ENCODE peak calls at places on chromosomes 3 and 15, in five cellular contexts. W is GF-D8; K is nephron progenitor cell; A is epithelial cell of esophagus; G is naive thymus-derived CD4-positive, alpha-beta T cell. O is an unnamed sample.
A peak's percentile ranks its signal among the peaks of the same experiment; 100 is the strongest.

GRCh38 chr3:122403489-122403888 is 12.4 kb downstream of the WDR5B start:
- DNase-seq in W (no peak), K (no peak), A (peak; percentile 67), G (no peak), O (no peak)

GRCh38 chr3:46356909-46357308 is 3.0 kb downstream of the CCR2 start:
- DNase-seq in W (no peak), K (no peak), A (no peak), G (no peak), O (no peak)

GRCh38 chr3:98657429-98657828 is 64.0 kb upstream of the CPOX start:
- DNase-seq in W (no peak), K (peak; percentile 43), A (peak; percentile 36), G (peak; percentile 30), O (peak; percentile 9)

GRCh38 chr3:59464187-59464586 is 414.4 kb upstream of the CFAP20DC start:
- DNase-seq in W (no peak), K (no peak), A (peak; percentile 81), G (no peak), O (no peak)

GRCh38 chr15:60886680-60887079 is 342.4 kb downstream of the RORA start:
- DNase-seq in W (no peak), K (no peak), A (no peak), G (no peak), O (no peak)

GRCh38 chr15:83284563-83285283 is at the start of gene BNC1:
- DNase-seq in W (no peak), K (peak; percentile 55), A (peak; percentile 86), G (no peak), O (no peak)

GRCh38 chr3:45679805-45680204 is 9.4 kb upstream of the SACM1L start:
- DNase-seq in W (peak; percentile 64), K (no peak), A (no peak), G (no peak), O (no peak)

GRCh38 chr15:58212909-58213526 is 74.8 kb downstream of the AQP9 start:
- DNase-seq in W (no peak), K (no peak), A (peak; percentile 42), G (no peak), O (no peak)

GRCh38 chr3:17195192-17195611 is 310.4 kb downstream of the PLCL2 start:
- DNase-seq in W (peak; percentile 12), K (no peak), A (no peak), G (no peak), O (no peak)

GRCh38 chr3:193996641-193997089 is 139.3 kb upstream of the HES1 start:
- DNase-seq in W (no peak), K (no peak), A (no peak), G (no peak), O (no peak)

GRCh38 chr15:58539548-58539947 is 107.8 kb downstream of the LIPC start:
- DNase-seq in W (no peak), K (no peak), A (no peak), G (no peak), O (no peak)

GRCh38 chr3:36444909-36445308 is 64.6 kb downstream of the STAC start:
- DNase-seq in W (no peak), K (no peak), A (peak; percentile 69), G (no peak), O (no peak)

GRCh38 chr3:48410205-48411040 is 19.5 kb downstream of the PLXNB1 start:
- DNase-seq in W (no peak), K (no peak), A (no peak), G (no peak), O (no peak)

O was measured in central memory CD4-positive, alpha-beta T cell.